ENCODE peak calls at places on chromosome 22, in seven cellular contexts. P is stimulated activated CD4-positive, alpha-beta T cell treated with anti-CD3 and anti-CD28 coated beads, Interleukin-12 subunit alpha, Interleukin-12 subunit beta, amount 100 ng/mL, for 4 hours; K is GM04503; X is iris pigment epithelial cell; B is NCI-H2107; H is T-cell; G is epithelial cell of esophagus. T is an unnamed sample.

GRCh38 chr22:30325724-30326703 is 727 bp downstream of the TBC1D10A start:
- DNase-seq in P (peak; percentile 30), K (no peak), X (no peak), B (no peak), H (peak; percentile 32), G (no peak), T (peak; percentile 43)

GRCh38 chr22:36659762-36660509 is 43.6 kb downstream of the CACNG2 start:
- DNase-seq in P (peak; percentile 28), K (peak; percentile 70), X (peak; percentile 86), B (peak; percentile 44), H (no peak), G (peak; percentile 92), T (peak; percentile 47)

GRCh38 chr22:37326726-37327125 is 44.4 kb downstream of the CYTH4 start:
- DNase-seq in P (no peak), K (no peak), X (no peak), B (no peak), H (no peak), G (peak; percentile 27), T (peak; percentile 77)

GRCh38 chr22:48891688-48892380 is 935.8 kb downstream of the BRD1 start:
- DNase-seq in P (no peak), K (no peak), X (no peak), B (no peak), H (no peak), G (no peak), T (no peak)

GRCh38 chr22:38327805-38328204 is 10.6 kb upstream of the CSNK1E start:
- DNase-seq in P (no peak), K (no peak), X (no peak), B (no peak), H (no peak), G (peak; percentile 93), T (no peak)

GRCh38 chr22:38864361-38865191 is 7.4 kb downstream of the CBX6 start:
- DNase-seq in P (no peak), K (no peak), X (no peak), B (no peak), H (no peak), G (no peak), T (no peak)

GRCh38 chr22:39238966-39239510 is 5.7 kb downstream of the PDGFB start:
- DNase-seq in P (no peak), K (no peak), X (no peak), B (no peak), H (no peak), G (no peak), T (no peak)

GRCh38 chr22:50189849-50190181 is 4.1 kb downstream of the TRABD start:
- DNase-seq in P (no peak), K (no peak), X (no peak), B (no peak), H (no peak), G (no peak), T (no peak)

GRCh38 chr22:46237453-46238158 is 12.5 kb downstream of the CDPF1 start:
- DNase-seq in P (no peak), K (no peak), X (no peak), B (no peak), H (no peak), G (no peak), T (no peak)

GRCh38 chr22:28799125-28799833 is 1.1 kb downstream of the XBP1 start:
- DNase-seq in P (no peak), K (peak; percentile 81), X (peak; percentile 96), B (no peak), H (no peak), G (peak; percentile 94), T (peak; percentile 78)

GRCh38 chr22:27485842-27486241 is 315.7 kb downstream of the MN1 start:
- DNase-seq in P (no peak), K (no peak), X (no peak), B (no peak), H (no peak), G (no peak), T (no peak)

GRCh38 chr22:29270475-29271271 is 2.6 kb downstream of the EWSR1 start:
- DNase-seq in P (no peak), K (no peak), X (peak; percentile 74), B (no peak), H (no peak), G (peak; percentile 23), T (peak; percentile 29)

GRCh38 chr22:50016988-50017700 is 4.6 kb upstream of the IL17REL start:
- DNase-seq in P (peak; percentile 72), K (no peak), X (no peak), B (no peak), H (no peak), G (peak; percentile 20), T (no peak)

GRCh38 chr22:48483764-48484528 is 1343.7 kb downstream of the BRD1 start:
- DNase-seq in P (no peak), K (no peak), X (no peak), B (no peak), H (no peak), G (no peak), T (no peak)

GRCh38 chr22:50202130-50202671 is 1.4 kb downstream of the SELENOO start:
- DNase-seq in P (no peak), K (no peak), X (no peak), B (no peak), H (no peak), G (no peak), T (no peak)

GRCh38 chr22:39216143-39216490 is 28.7 kb downstream of the PDGFB start:
- DNase-seq in P (no peak), K (no peak), X (no peak), B (no peak), H (no peak), G (no peak), T (no peak)

GRCh38 chr22:27327981-27328721 is 473.4 kb downstream of the MN1 start:
- DNase-seq in P (no peak), K (no peak), X (no peak), B (no peak), H (no peak), G (peak; percentile 25), T (no peak)

GRCh38 chr22:39927544-39927943 is 26.7 kb downstream of the GRAP2 start:
- DNase-seq in P (no peak), K (no peak), X (no peak), B (no peak), H (no peak), G (no peak), T (no peak)

GRCh38 chr22:22167791-22168189 is 76.8 kb upstream of the VPREB1 start:
- DNase-seq in P (no peak), K (no peak), X (no peak), B (no peak), H (no peak), G (no peak), T (no peak)

GRCh38 chr22:19035474-19036228 is 86.6 kb downstream of the DGCR2 start:
- DNase-seq in P (no peak), K (no peak), X (no peak), B (no peak), H (no peak), G (no peak), T (peak; percentile 19)

GRCh38 chr22:21624880-21625791 is 4.7 kb downstream of the YDJC start:
- DNase-seq in P (no peak), K (no peak), X (no peak), B (no peak), H (no peak), G (no peak), T (no peak)

GRCh38 chr22:23216331-23217170 is 36.2 kb downstream of the BCR start:
- DNase-seq in P (peak; percentile 25), K (no peak), X (no peak), B (no peak), H (peak; percentile 31), G (no peak), T (peak; percentile 9)

GRCh38 chr22:42799061-42799460 is 58.0 kb downstream of the ARFGAP3 start:
- DNase-seq in P (no peak), K (no peak), X (no peak), B (no peak), H (no peak), G (no peak), T (no peak)

GRCh38 chr22:44937216-44937615 is 72.6 kb downstream of the PHF21B start:
- DNase-seq in P (no peak), K (no peak), X (no peak), B (no peak), H (no peak), G (no peak), T (no peak)

GRCh38 chr22:26648011-26648497 is 9.3 kb upstream of the MIAT start:
- DNase-seq in P (no peak), K (no peak), X (no peak), B (peak; percentile 68), H (peak; percentile 51), G (no peak), T (no peak)

GRCh38 chr22:36599771-36600170 is 70.8 kb upstream of the EIF3D start:
- DNase-seq in P (no peak), K (no peak), X (no peak), B (no peak), H (no peak), G (no peak), T (no peak)

GRCh38 chr22:23238707-23239106 is 58.4 kb downstream of the BCR start:
- DNase-seq in P (no peak), K (no peak), X (no peak), B (no peak), H (no peak), G (no peak), T (no peak)

GRCh38 chr22:29117799-29118477 is 45.1 kb downstream of the KREMEN1 start:
- DNase-seq in P (no peak), K (no peak), X (peak; percentile 82), B (no peak), H (no peak), G (peak; percentile 80), T (no peak)

GRCh38 chr22:30408388-30409101 is 11.7 kb downstream of the SEC14L2 start:
- DNase-seq in P (no peak), K (no peak), X (peak; percentile 69), B (no peak), H (no peak), G (peak; percentile 77), T (no peak)